ENCODE peak calls at places on chromosomes 13 and 19, in eight cellular contexts. One of them, this sample, is unnamed.

GRCh38 chr19:32674153-32674958 is 624 bp downstream of the ANKRD27 start:
- DNase-seq in sigmoid colon: no peak
- DNase-seq in upper lobe of left lung: no peak
- DNase-seq in suprapubic skin: no peak
- DNase-seq in ovary: no peak
- DNase-seq in A549: no peak
- DNase-seq in K562: no peak
- DNase-seq in tibial nerve: no peak
- DNase-seq in this sample: no peak

GRCh38 chr13:25803626-25804025 is 248.2 kb downstream of the SHISA2 start:
- DNase-seq in sigmoid colon: no peak
- DNase-seq in upper lobe of left lung: no peak
- DNase-seq in suprapubic skin: no peak
- DNase-seq in ovary: no peak
- DNase-seq in A549: no peak
- DNase-seq in K562: no peak
- DNase-seq in tibial nerve: no peak
- DNase-seq in this sample: no peak

GRCh38 chr19:3365447-3366103 is 808 bp upstream of the NFIC start:
- DNase-seq in sigmoid colon: peak; percentile 94
- DNase-seq in upper lobe of left lung: peak; percentile 87
- DNase-seq in suprapubic skin: peak; percentile 87
- DNase-seq in ovary: peak; percentile 76
- DNase-seq in A549: peak; percentile 79
- DNase-seq in K562: no peak
- DNase-seq in tibial nerve: peak; percentile 64
- DNase-seq in this sample: peak; percentile 66

GRCh38 chr19:6718741-6719539 is 1.5 kb downstream of the C3 start:
- DNase-seq in sigmoid colon: peak; percentile 67
- DNase-seq in upper lobe of left lung: peak; percentile 66
- DNase-seq in suprapubic skin: peak; percentile 72
- DNase-seq in ovary: peak; percentile 69
- DNase-seq in A549: peak; percentile 63
- DNase-seq in K562: peak; percentile 99
- DNase-seq in tibial nerve: no peak
- DNase-seq in this sample: no peak

GRCh38 chr19:31911577-31911976 is 433.8 kb upstream of the ZNF507 start:
- DNase-seq in sigmoid colon: no peak
- DNase-seq in upper lobe of left lung: no peak
- DNase-seq in suprapubic skin: no peak
- DNase-seq in ovary: no peak
- DNase-seq in A549: no peak
- DNase-seq in K562: no peak
- DNase-seq in tibial nerve: no peak
- DNase-seq in this sample: no peak

GRCh38 chr19:31825134-31826094 is 476.2 kb upstream of the TSHZ3 start:
- DNase-seq in sigmoid colon: no peak
- DNase-seq in upper lobe of left lung: no peak
- DNase-seq in suprapubic skin: no peak
- DNase-seq in ovary: no peak
- DNase-seq in A549: no peak
- DNase-seq in K562: no peak
- DNase-seq in tibial nerve: no peak
- DNase-seq in this sample: no peak

GRCh38 chr19:12939292-12939606 is 840 bp downstream of the CALR start:
- DNase-seq in sigmoid colon: peak; percentile 78
- DNase-seq in upper lobe of left lung: no peak
- DNase-seq in suprapubic skin: no peak
- DNase-seq in ovary: no peak
- DNase-seq in A549: no peak
- DNase-seq in K562: no peak
- DNase-seq in tibial nerve: no peak
- DNase-seq in this sample: peak; percentile 28

GRCh38 chr19:32318884-32319520 is 26.4 kb upstream of the ZNF507 start:
- DNase-seq in sigmoid colon: no peak
- DNase-seq in upper lobe of left lung: no peak
- DNase-seq in suprapubic skin: no peak
- DNase-seq in ovary: no peak
- DNase-seq in A549: peak; percentile 68
- DNase-seq in K562: peak; percentile 50
- DNase-seq in tibial nerve: no peak
- DNase-seq in this sample: no peak

GRCh38 chr19:41334793-41335192 is 18.9 kb downstream of the TGFB1 start:
- DNase-seq in sigmoid colon: no peak
- DNase-seq in upper lobe of left lung: no peak
- DNase-seq in suprapubic skin: no peak
- DNase-seq in ovary: no peak
- DNase-seq in A549: no peak
- DNase-seq in K562: no peak
- DNase-seq in tibial nerve: no peak
- DNase-seq in this sample: no peak

GRCh38 chr19:16778796-16779411 is 50.3 kb upstream of the SIN3B start:
- DNase-seq in sigmoid colon: no peak
- DNase-seq in upper lobe of left lung: no peak
- DNase-seq in suprapubic skin: no peak
- DNase-seq in ovary: peak; percentile 23
- DNase-seq in A549: peak; percentile 81
- DNase-seq in K562: peak; percentile 77
- DNase-seq in tibial nerve: peak; percentile 41
- DNase-seq in this sample: peak; percentile 57

GRCh38 chr19:19606021-19606420 is 12.5 kb downstream of the PBX4 start:
- DNase-seq in sigmoid colon: no peak
- DNase-seq in upper lobe of left lung: no peak
- DNase-seq in suprapubic skin: no peak
- DNase-seq in ovary: no peak
- DNase-seq in A549: peak; percentile 62
- DNase-seq in K562: no peak
- DNase-seq in tibial nerve: no peak
- DNase-seq in this sample: peak; percentile 74

GRCh38 chr13:72109863-72110262 is 242.9 kb upstream of the DACH1 start:
- DNase-seq in sigmoid colon: no peak
- DNase-seq in upper lobe of left lung: peak; percentile 39
- DNase-seq in suprapubic skin: no peak
- DNase-seq in ovary: no peak
- DNase-seq in A549: no peak
- DNase-seq in K562: no peak
- DNase-seq in tibial nerve: no peak
- DNase-seq in this sample: no peak

GRCh38 chr13:106507560-106508274 is 27.7 kb downstream of the EFNB2 start:
- DNase-seq in sigmoid colon: no peak
- DNase-seq in upper lobe of left lung: no peak
- DNase-seq in suprapubic skin: no peak
- DNase-seq in ovary: no peak
- DNase-seq in A549: peak; percentile 25
- DNase-seq in K562: peak; percentile 16
- DNase-seq in tibial nerve: no peak
- DNase-seq in this sample: no peak

GRCh38 chr19:5435642-5436017 is 19.6 kb upstream of the ZNRF4 start:
- DNase-seq in sigmoid colon: no peak
- DNase-seq in upper lobe of left lung: no peak
- DNase-seq in suprapubic skin: no peak
- DNase-seq in ovary: no peak
- DNase-seq in A549: no peak
- DNase-seq in K562: no peak
- DNase-seq in tibial nerve: no peak
- DNase-seq in this sample: no peak

GRCh38 chr13:31119966-31120733 is 41.6 kb downstream of the HSPH1 start:
- DNase-seq in sigmoid colon: no peak
- DNase-seq in upper lobe of left lung: no peak
- DNase-seq in suprapubic skin: no peak
- DNase-seq in ovary: no peak
- DNase-seq in A549: no peak
- DNase-seq in K562: no peak
- DNase-seq in tibial nerve: no peak
- DNase-seq in this sample: no peak

GRCh38 chr13:94251801-94252200 is 227.7 kb downstream of the DCT start:
- DNase-seq in sigmoid colon: no peak
- DNase-seq in upper lobe of left lung: no peak
- DNase-seq in suprapubic skin: no peak
- DNase-seq in ovary: peak; percentile 37
- DNase-seq in A549: no peak
- DNase-seq in K562: no peak
- DNase-seq in tibial nerve: no peak
- DNase-seq in this sample: no peak

GRCh38 chr13:49298903-49299605 is 51.3 kb downstream of the CDADC1 start:
- DNase-seq in sigmoid colon: no peak
- DNase-seq in upper lobe of left lung: no peak
- DNase-seq in suprapubic skin: no peak
- DNase-seq in ovary: no peak
- DNase-seq in A549: no peak
- DNase-seq in K562: no peak
- DNase-seq in tibial nerve: no peak
- DNase-seq in this sample: no peak

GRCh38 chr13:113048766-113049165 is 56.8 kb upstream of the F7 start:
- DNase-seq in sigmoid colon: peak; percentile 49
- DNase-seq in upper lobe of left lung: peak; percentile 29
- DNase-seq in suprapubic skin: no peak
- DNase-seq in ovary: no peak
- DNase-seq in A549: no peak
- DNase-seq in K562: no peak
- DNase-seq in tibial nerve: no peak
- DNase-seq in this sample: no peak

GRCh38 chr19:46998445-46999142 is 21.0 kb upstream of the NPAS1 start:
- DNase-seq in sigmoid colon: no peak
- DNase-seq in upper lobe of left lung: no peak
- DNase-seq in suprapubic skin: no peak
- DNase-seq in ovary: no peak
- DNase-seq in A549: no peak
- DNase-seq in K562: no peak
- DNase-seq in tibial nerve: no peak
- DNase-seq in this sample: no peak

GRCh38 chr13:76723551-76724232 is 162.5 kb downstream of the KCTD12 start:
- DNase-seq in sigmoid colon: no peak
- DNase-seq in upper lobe of left lung: no peak
- DNase-seq in suprapubic skin: no peak
- DNase-seq in ovary: peak; percentile 21
- DNase-seq in A549: no peak
- DNase-seq in K562: no peak
- DNase-seq in tibial nerve: no peak
- DNase-seq in this sample: peak; percentile 11

GRCh38 chr13:25890671-25891212 is 161.1 kb downstream of the SHISA2 start:
- DNase-seq in sigmoid colon: no peak
- DNase-seq in upper lobe of left lung: no peak
- DNase-seq in suprapubic skin: no peak
- DNase-seq in ovary: no peak
- DNase-seq in A549: no peak
- DNase-seq in K562: no peak
- DNase-seq in tibial nerve: no peak
- DNase-seq in this sample: no peak

GRCh38 chr19:13834308-13834790 is 39.1 kb downstream of the ZSWIM4 start:
- DNase-seq in sigmoid colon: peak; percentile 61
- DNase-seq in upper lobe of left lung: no peak
- DNase-seq in suprapubic skin: no peak
- DNase-seq in ovary: peak; percentile 45
- DNase-seq in A549: peak; percentile 87
- DNase-seq in K562: no peak
- DNase-seq in tibial nerve: no peak
- DNase-seq in this sample: no peak

GRCh38 chr19:17076539-17076919 is 952 bp downstream of the MYO9B start:
- DNase-seq in sigmoid colon: no peak
- DNase-seq in upper lobe of left lung: no peak
- DNase-seq in suprapubic skin: no peak
- DNase-seq in ovary: no peak
- DNase-seq in A549: no peak
- DNase-seq in K562: no peak
- DNase-seq in tibial nerve: no peak
- DNase-seq in this sample: peak; percentile 27

DNA sequence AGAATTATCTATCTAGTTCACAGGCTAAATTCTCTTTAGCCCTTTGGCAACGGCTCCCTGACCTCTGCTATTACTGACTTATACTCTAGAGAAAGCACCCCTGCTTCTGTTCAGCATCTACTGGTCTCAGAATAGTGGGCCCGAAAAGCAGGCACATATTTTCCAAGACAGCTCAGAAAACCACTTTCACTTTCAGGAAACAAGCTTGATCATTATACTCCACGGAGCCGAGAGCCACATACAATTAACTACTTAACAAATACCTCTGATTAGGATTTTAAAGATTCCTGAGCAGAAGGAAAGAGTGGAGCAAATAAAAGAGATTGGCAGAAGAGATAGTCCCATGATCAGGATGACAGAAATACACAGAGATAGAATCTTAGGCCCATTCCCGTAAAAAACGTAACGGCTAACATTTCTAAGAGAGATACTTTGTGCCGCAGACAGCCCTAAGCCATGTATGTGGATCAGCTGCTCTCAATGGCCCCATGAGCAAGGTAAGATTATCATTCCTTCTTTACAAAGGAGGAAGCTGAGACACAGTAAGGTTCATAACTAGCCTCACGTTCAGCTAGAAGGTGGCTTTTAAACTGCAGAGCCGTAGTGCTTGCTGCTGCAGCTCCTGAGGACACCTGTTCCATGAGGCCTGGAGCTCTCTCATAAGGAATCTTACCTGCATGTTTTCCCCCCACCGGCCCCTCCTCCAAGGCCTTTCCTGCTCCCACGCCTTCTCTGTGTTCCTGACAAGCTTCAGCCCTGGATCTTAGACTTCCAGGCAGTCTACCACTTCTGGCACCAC is 227.2 kb downstream of the FOXO1 start:
- DNase-seq in sigmoid colon: no peak
- DNase-seq in upper lobe of left lung: no peak
- DNase-seq in suprapubic skin: no peak
- DNase-seq in ovary: peak; percentile 45
- DNase-seq in A549: no peak
- DNase-seq in K562: no peak
- DNase-seq in tibial nerve: peak; percentile 30
- DNase-seq in this sample: no peak
- TF ChIP-seq EP300 in sigmoid colon: no peak
- TF ChIP-seq EP300 in upper lobe of left lung: no peak
- TF ChIP-seq EP300 in suprapubic skin: no peak
- TF ChIP-seq EP300 in ovary: no peak
- TF ChIP-seq EP300 in A549: no peak
- TF ChIP-seq EP300 in K562: no peak
- TF ChIP-seq EP300 in tibial nerve: no peak
- TF ChIP-seq EP300 in this sample: no peak

GRCh38 chr19:30593975-30594925 is 222.1 kb downstream of the ZNF536 start:
- DNase-seq in sigmoid colon: no peak
- DNase-seq in upper lobe of left lung: peak; percentile 41
- DNase-seq in suprapubic skin: no peak
- DNase-seq in ovary: no peak
- DNase-seq in A549: no peak
- DNase-seq in K562: no peak
- DNase-seq in tibial nerve: no peak
- DNase-seq in this sample: no peak
- TF ChIP-seq EP300 in sigmoid colon: no peak
- TF ChIP-seq EP300 in upper lobe of left lung: no peak
- TF ChIP-seq EP300 in suprapubic skin: no peak
- TF ChIP-seq EP300 in ovary: no peak
- TF ChIP-seq EP300 in A549: no peak
- TF ChIP-seq EP300 in K562: no peak
- TF ChIP-seq EP300 in tibial nerve: no peak
- TF ChIP-seq EP300 in this sample: no peak

GRCh38 chr13:23212621-23213020 is 31.8 kb downstream of the SGCG start:
- DNase-seq in sigmoid colon: no peak
- DNase-seq in upper lobe of left lung: no peak
- DNase-seq in suprapubic skin: no peak
- DNase-seq in ovary: no peak
- DNase-seq in A549: no peak
- DNase-seq in K562: no peak
- DNase-seq in tibial nerve: no peak
- DNase-seq in this sample: no peak
- TF ChIP-seq EP300 in sigmoid colon: no peak
- TF ChIP-seq EP300 in upper lobe of left lung: no peak
- TF ChIP-seq EP300 in suprapubic skin: no peak
- TF ChIP-seq EP300 in ovary: no peak
- TF ChIP-seq EP300 in A549: no peak
- TF ChIP-seq EP300 in K562: no peak
- TF ChIP-seq EP300 in tibial nerve: no peak
- TF ChIP-seq EP300 in this sample: no peak

GRCh38 chr13:38607136-38607535 is 79.7 kb upstream of the FREM2 start:
- DNase-seq in sigmoid colon: no peak
- DNase-seq in upper lobe of left lung: no peak
- DNase-seq in suprapubic skin: no peak
- DNase-seq in ovary: no peak
- DNase-seq in A549: no peak
- DNase-seq in K562: no peak
- DNase-seq in tibial nerve: no peak
- DNase-seq in this sample: no peak
- TF ChIP-seq EP300 in sigmoid colon: no peak
- TF ChIP-seq EP300 in upper lobe of left lung: no peak
- TF ChIP-seq EP300 in suprapubic skin: no peak
- TF ChIP-seq EP300 in ovary: no peak
- TF ChIP-seq EP300 in A549: no peak
- TF ChIP-seq EP300 in K562: no peak
- TF ChIP-seq EP300 in tibial nerve: no peak
- TF ChIP-seq EP300 in this sample: no peak